ENCODE peak calls at places on chromosomes 3 and 15, in four cellular contexts. J, E, Y and V are unnamed samples.

GRCh38 chr3:15361494-15362214 is 29.3 kb upstream of the SH3BP5 start:
- DNase-seq in J (no peak), E (peak), Y (no peak), V (peak)

GRCh38 chr15:81160312-81161214 is 26.5 kb downstream of the CFAP161 start:
- DNase-seq in J (peak), E (peak), Y (no peak), V (no peak)

GRCh38 chr3:129950318-129951046 is 24.0 kb upstream of the TRH start:
- DNase-seq in J (no peak), E (no peak), Y (no peak), V (no peak)

GRCh38 chr3:164230385-164231094 is 847.8 kb downstream of the SI start:
- DNase-seq in J (no peak), E (no peak), Y (no peak), V (no peak)

GRCh38 chr15:82108489-82109078 is 62.8 kb upstream of the MEX3B start:
- DNase-seq in J (peak), E (peak), Y (peak), V (peak)

GRCh38 chr3:177836671-177837070 is 639.4 kb upstream of the TBL1XR1 start:
- DNase-seq in J (no peak), E (no peak), Y (no peak), V (no peak)

GRCh38 chr15:36271048-36271447 is 308.4 kb upstream of the CDIN1 start:
- DNase-seq in J (no peak), E (no peak), Y (no peak), V (no peak)

GRCh38 chr15:72227720-72228119 is 3.3 kb downstream of the PKM start:
- DNase-seq in J (no peak), E (no peak), Y (no peak), V (no peak)

GRCh38 chr3:5087209-5087608 is 34.9 kb upstream of the ARL8B start:
- DNase-seq in J (no peak), E (no peak), Y (no peak), V (no peak)

GRCh38 chr15:98904466-98905048 is 103.0 kb downstream of the PGPEP1L start:
- DNase-seq in J (no peak), E (peak), Y (no peak), V (peak)

GRCh38 chr3:152737021-152737908 is 97.7 kb upstream of the P2RY1 start:
- DNase-seq in J (peak), E (no peak), Y (no peak), V (peak)

GRCh38 chr15:51195459-51195858 is 100.8 kb upstream of the TNFAIP8L3 start:
- DNase-seq in J (no peak), E (no peak), Y (no peak), V (no peak)

GRCh38 chr15:78873796-78874761 is 1.4 kb downstream of the MORF4L1 start:
- DNase-seq in J (peak), E (no peak), Y (no peak), V (no peak)

GRCh38 chr3:11415099-11415498 is 142.9 kb downstream of the ATG7 start:
- DNase-seq in J (no peak), E (no peak), Y (no peak), V (no peak)

GRCh38 chr3:37163262-37164020 is 10.9 kb downstream of the LRRFIP2 start:
- DNase-seq in J (no peak), E (peak), Y (no peak), V (no peak)

GRCh38 chr15:55279746-55280351 is 9.8 kb downstream of the RAB27A start:
- DNase-seq in J (no peak), E (no peak), Y (no peak), V (no peak)

GRCh38 chr3:4376499-4376898 is 73.3 kb downstream of the SETMAR start:
- DNase-seq in J (no peak), E (no peak), Y (no peak), V (no peak)

GRCh38 chr15:92915766-92916435 is 15.8 kb downstream of the CHD2 start:
- DNase-seq in J (no peak), E (no peak), Y (no peak), V (no peak)

GRCh38 chr3:71087109-71088018 is 496.2 kb downstream of the FOXP1 start:
- DNase-seq in J (no peak), E (no peak), Y (no peak), V (peak)

GRCh38 chr3:194711913-194712312 is 26.2 kb downstream of the FAM43A start:
- DNase-seq in J (peak), E (no peak), Y (no peak), V (no peak)

GRCh38 chr15:82132742-82133141 is 86.9 kb upstream of the MEX3B start:
- DNase-seq in J (no peak), E (no peak), Y (no peak), V (no peak)

GRCh38 chr3:15797600-15798303 is at the start of gene ANKRD28:
- DNase-seq in J (no peak), E (peak), Y (no peak), V (no peak)

GRCh38 chr3:48013288-48013980 is 2.8 kb downstream of the MAP4 start:
- DNase-seq in J (peak), E (no peak), Y (no peak), V (no peak)

GRCh38 chr3:195116393-195117185 is 154.4 kb downstream of the XXYLT1 start:
- DNase-seq in J (no peak), E (no peak), Y (no peak), V (no peak)

GRCh38 chr3:188349963-188350332 is 196.0 kb downstream of the LPP start:
- DNase-seq in J (no peak), E (no peak), Y (no peak), V (no peak)

GRCh38 chr3:188179006-188179966 is 25.3 kb downstream of the LPP start:
- DNase-seq in J (peak), E (no peak), Y (peak), V (no peak)

GRCh38 chr15:55267401-55268053 is 22.1 kb downstream of the RAB27A start:
- DNase-seq in J (no peak), E (peak), Y (peak), V (no peak)

GRCh38 chr3:102016417-102016816 is 167.1 kb downstream of the NFKBIZ start:
- DNase-seq in J (no peak), E (no peak), Y (no peak), V (no peak)

GRCh38 chr15:50187997-50188396 is 6.0 kb downstream of the SLC27A2 start:
- DNase-seq in J (no peak), E (no peak), Y (no peak), V (no peak)

GRCh38 chr15:40456299-40456712 is 14.5 kb upstream of the CHST14 start:
- DNase-seq in J (no peak), E (no peak), Y (no peak), V (no peak)

GRCh38 chr3:122890077-122890484 is 95.2 kb downstream of the SLC49A4 start:
- DNase-seq in J (peak), E (no peak), Y (no peak), V (peak)
- TF ChIP-seq CTCF in J (no peak), E (no peak), Y (no peak), V (no peak)

GRCh38 chr3:44712455-44713075 is at the start of gene ZNF502:
- DNase-seq in J (peak), E (peak), Y (peak), V (peak)
- TF ChIP-seq CTCF in J (peak), E (peak), Y (peak), V (peak)

DNA sequence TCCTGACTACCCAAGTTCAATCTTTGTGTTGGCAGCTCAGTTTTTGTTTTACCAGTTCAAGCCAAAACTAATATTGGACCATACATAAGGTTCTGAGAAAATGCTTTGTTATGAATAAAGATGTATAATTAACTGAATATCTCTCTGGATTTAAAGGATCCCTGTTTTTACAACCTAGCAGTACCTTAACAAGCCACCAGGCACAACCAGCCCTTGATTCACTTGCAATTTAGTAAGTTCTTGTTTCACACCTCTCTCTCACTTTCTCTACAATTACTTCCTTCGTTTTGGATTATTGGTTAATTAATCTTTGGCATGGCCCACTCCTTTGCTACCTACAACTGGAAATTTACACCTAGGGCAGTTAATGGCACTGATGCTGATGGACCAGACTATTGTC is 531.9 kb downstream of the SQOR start:
- DNase-seq in J (no peak), E (no peak), Y (no peak), V (no peak)
- TF ChIP-seq CTCF in J (no peak), E (no peak), Y (no peak), V (no peak)

GRCh38 chr3:56042326-56042951 is 425.8 kb downstream of the ERC2 start:
- DNase-seq in J (no peak), E (peak), Y (no peak), V (no peak)
- TF ChIP-seq CTCF in J (peak), E (peak), Y (peak), V (peak)

GRCh38 chr15:77420610-77421369 is at the start of gene HMG20A:
- DNase-seq in J (peak), E (peak), Y (peak), V (peak)

GRCh38 chr15:77418341-77419049 is 1.4 kb downstream of the PEAK1 start:
- DNase-seq in J (no peak), E (no peak), Y (no peak), V (no peak)

GRCh38 chr15:77419836-77420609 is at the start of gene PEAK1:
- DNase-seq in J (peak), E (peak), Y (peak), V (peak)

GRCh38 chr15:77417642-77418041 is 2.3 kb downstream of the PEAK1 start:
- DNase-seq in J (no peak), E (no peak), Y (no peak), V (no peak)

GRCh38 chr15:77419050-77419835 is 661 bp downstream of the PEAK1 start:
- DNase-seq in J (peak), E (peak), Y (peak), V (peak)
- TF ChIP-seq CTCF in J (peak), E (peak), Y (peak), V (peak)

GRCh38 chr3:17733270-17733669 is 9.2 kb downstream of the TBC1D5 start:
- DNase-seq in J (no peak), E (no peak), Y (no peak), V (no peak)
- TF ChIP-seq CTCF in J (no peak), E (no peak), Y (no peak), V (no peak)

GRCh38 chr3:156862338-156862737 is 36.2 kb downstream of the LEKR1 start:
- DNase-seq in J (no peak), E (no peak), Y (no peak), V (no peak)

GRCh38 chr3:156860873-156861272 is 34.7 kb downstream of the LEKR1 start:
- DNase-seq in J (no peak), E (no peak), Y (no peak), V (no peak)

GRCh38 chr3:156867174-156867573 is 41.0 kb downstream of the LEKR1 start:
- DNase-seq in J (no peak), E (no peak), Y (no peak), V (no peak)

DNA sequence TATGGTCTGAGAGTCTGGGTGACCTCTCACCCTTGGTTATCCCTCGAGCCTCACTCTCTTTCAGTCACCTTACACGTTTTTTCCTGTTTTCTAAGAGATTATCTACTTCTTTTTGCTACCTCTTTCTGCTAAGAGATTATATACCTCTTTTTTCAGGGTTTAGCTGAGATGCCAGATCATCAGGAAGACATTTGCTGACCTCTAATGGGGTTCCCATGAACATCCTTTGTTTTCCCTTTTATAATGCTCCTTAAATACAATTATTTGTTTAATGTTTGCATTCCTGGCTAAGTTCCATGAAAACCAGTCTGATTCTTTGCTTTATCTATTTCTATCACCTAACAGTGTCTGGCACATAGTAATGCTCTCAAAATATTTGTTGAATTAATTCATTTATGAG is 39.6 kb downstream of the LEKR1 start:
- DNase-seq in J (no peak), E (no peak), Y (no peak), V (no peak)
- TF ChIP-seq CTCF in J (no peak), E (peak), Y (no peak), V (no peak)

GRCh38 chr3:67685499-67685898 is 31.1 kb upstream of the SUCLG2 start:
- DNase-seq in J (no peak), E (no peak), Y (no peak), V (peak)

GRCh38 chr3:67691207-67691606 is 36.8 kb upstream of the SUCLG2 start:
- DNase-seq in J (no peak), E (no peak), Y (no peak), V (no peak)

GRCh38 chr3:67686067-67686466 is 31.7 kb upstream of the SUCLG2 start:
- DNase-seq in J (no peak), E (no peak), Y (no peak), V (no peak)

GRCh38 chr3:67689806-67690205 is 35.4 kb upstream of the SUCLG2 start:
- DNase-seq in J (no peak), E (no peak), Y (no peak), V (no peak)

GRCh38 chr3:67688231-67688630 is 33.8 kb upstream of the SUCLG2 start:
- DNase-seq in J (no peak), E (no peak), Y (no peak), V (no peak)
- TF ChIP-seq CTCF in J (no peak), E (no peak), Y (no peak), V (no peak)

GRCh38 chr3:8604988-8605387 is 39.6 kb downstream of the SSUH2 start:
- DNase-seq in J (no peak), E (no peak), Y (no peak), V (no peak)

GRCh38 chr3:8606666-8607065 is 37.9 kb downstream of the SSUH2 start:
- DNase-seq in J (no peak), E (peak), Y (no peak), V (no peak)

GRCh38 chr3:8608791-8609171 is 35.8 kb downstream of the SSUH2 start:
- DNase-seq in J (no peak), E (no peak), Y (no peak), V (no peak)

GRCh38 chr3:8608041-8608790 is 36.4 kb downstream of the SSUH2 start:
- DNase-seq in J (no peak), E (no peak), Y (no peak), V (no peak)

DNA sequence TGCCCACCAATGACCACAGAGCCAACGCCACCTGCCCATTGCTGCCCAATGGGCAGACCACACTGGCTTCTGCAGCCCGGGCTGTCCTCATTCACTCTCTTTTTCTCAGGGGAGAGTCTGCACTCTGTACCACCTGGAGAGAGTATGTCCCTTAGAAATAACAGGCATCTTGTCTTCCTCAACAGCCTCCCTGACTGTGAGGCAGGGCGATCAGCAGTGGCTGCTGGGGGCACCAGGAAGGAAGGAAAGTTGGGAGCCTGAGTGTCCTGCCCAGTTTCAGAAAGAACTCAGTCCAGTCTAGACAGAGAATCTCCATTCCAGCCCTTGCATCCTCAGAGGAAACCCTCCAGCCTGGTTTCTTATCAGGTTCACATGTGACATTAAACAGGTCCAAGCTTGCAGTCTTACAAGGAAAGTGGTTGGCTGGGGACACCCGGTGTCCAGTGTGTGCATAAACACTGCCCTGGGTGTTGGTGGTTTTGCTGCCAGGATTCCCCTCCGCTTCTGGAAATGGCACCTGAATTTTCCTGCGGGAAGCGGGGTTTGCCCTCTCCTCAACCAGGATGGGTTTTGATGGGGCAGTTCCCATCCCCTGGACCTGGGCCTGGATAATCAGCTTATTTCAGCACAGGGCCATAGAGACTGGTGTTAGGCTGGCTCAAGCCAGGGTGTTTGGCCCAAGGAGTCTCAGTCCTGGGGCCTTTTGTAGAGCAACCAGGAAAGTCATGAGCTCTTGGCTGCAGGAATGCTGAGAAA is 37.1 kb downstream of the SSUH2 start:
- DNase-seq in J (peak), E (peak), Y (no peak), V (no peak)
- TF ChIP-seq CTCF in J (peak), E (peak), Y (peak), V (peak)